ENCODE peak calls at places on chromosomes 7 and 10, in six cellular contexts. X is activated effector memory CD4-positive, alpha-beta T cell treated with Interleukin-2 at 50 U/mL for 16 hours; L is left ventricle myocardium inferior; E is activated CD8-positive, alpha-beta T cell treated with anti-CD3 and anti-CD28 coated beads, Interleukin-2, amount 10 ng/mL, durations not matched to agents 7 days and 5 days; W is right cardiac atrium; Y is HT-29. V is an unnamed sample.
A peak's percentile ranks its signal among the peaks of the same experiment; 100 is the strongest.

GRCh38 chr7:22732556-22733126 is 5.6 kb downstream of the IL6 start:
- DNase-seq in X (no peak), L (no peak), E (no peak), W (no peak), Y (peak; percentile 56), V (no peak)

GRCh38 chr7:151736403-151736909 is 140.5 kb downstream of the PRKAG2 start:
- DNase-seq in X (no peak), L (peak; percentile 72), E (no peak), W (peak; percentile 86), Y (peak; percentile 81), V (no peak)

GRCh38 chr10:15719899-15720634 is at the start of gene ITGA8:
- DNase-seq in X (no peak), L (no peak), E (no peak), W (peak; percentile 79), Y (no peak), V (no peak)

GRCh38 chr10:104328916-104329710 is 9.2 kb downstream of the ITPRIP start:
- DNase-seq in X (peak; percentile 63), L (no peak), E (peak; percentile 79), W (peak; percentile 74), Y (no peak), V (no peak)

GRCh38 chr7:74182453-74183090 is 8.4 kb downstream of the EIF4H start:
- DNase-seq in X (no peak), L (no peak), E (no peak), W (no peak), Y (no peak), V (no peak)

GRCh38 chr10:107444443-107444842 is 279.9 kb upstream of the SORCS1 start:
- DNase-seq in X (no peak), L (no peak), E (no peak), W (no peak), Y (no peak), V (no peak)

GRCh38 chr7:124893140-124893810 is 36.4 kb downstream of the POT1 start:
- DNase-seq in X (no peak), L (no peak), E (no peak), W (no peak), Y (no peak), V (no peak)

GRCh38 chr10:45003432-45004000 is 2.8 kb downstream of the ZNF22 start:
- DNase-seq in X (no peak), L (no peak), E (no peak), W (no peak), Y (no peak), V (no peak)